ENCODE peak calls at places on chromosomes 3 and 15, in eight cellular contexts. One of them, this sample, is unnamed.

GRCh38 chr3:188090626-188091309 is 63.2 kb upstream of the LPP start:
- DNase-seq in BE2C: no peak
- DNase-seq in sigmoid colon: no peak
- DNase-seq in stomach: no peak
- DNase-seq in CD4-positive, alpha-beta memory T cell: no peak
- DNase-seq in adipocyte: no peak
- DNase-seq in cardiac muscle cell: no peak
- DNase-seq in right lobe of liver: no peak
- DNase-seq in this sample: no peak

GRCh38 chr15:26156041-26156440 is 292.9 kb upstream of the ATP10A start:
- DNase-seq in BE2C: no peak
- DNase-seq in sigmoid colon: no peak
- DNase-seq in stomach: no peak
- DNase-seq in CD4-positive, alpha-beta memory T cell: no peak
- DNase-seq in adipocyte: no peak
- DNase-seq in cardiac muscle cell: no peak
- DNase-seq in right lobe of liver: no peak
- DNase-seq in this sample: no peak

GRCh38 chr3:121916189-121916588 is 22.0 kb downstream of the SLC15A2 start:
- DNase-seq in BE2C: no peak
- DNase-seq in sigmoid colon: no peak
- DNase-seq in stomach: no peak
- DNase-seq in CD4-positive, alpha-beta memory T cell: no peak
- DNase-seq in adipocyte: no peak
- DNase-seq in cardiac muscle cell: no peak
- DNase-seq in right lobe of liver: no peak
- DNase-seq in this sample: no peak

GRCh38 chr3:474828-475227 is 278.3 kb downstream of the CHL1 start:
- DNase-seq in BE2C: no peak
- DNase-seq in sigmoid colon: no peak
- DNase-seq in stomach: no peak
- DNase-seq in CD4-positive, alpha-beta memory T cell: no peak
- DNase-seq in adipocyte: no peak
- DNase-seq in cardiac muscle cell: no peak
- DNase-seq in right lobe of liver: no peak
- DNase-seq in this sample: no peak

GRCh38 chr3:133138017-133138416 is 99.8 kb downstream of the TMEM108 start:
- DNase-seq in BE2C: no peak
- DNase-seq in sigmoid colon: no peak
- DNase-seq in stomach: no peak
- DNase-seq in CD4-positive, alpha-beta memory T cell: no peak
- DNase-seq in adipocyte: no peak
- DNase-seq in cardiac muscle cell: no peak
- DNase-seq in right lobe of liver: no peak
- DNase-seq in this sample: no peak

GRCh38 chr15:90583471-90584252 is 53.9 kb downstream of the CRTC3 start:
- DNase-seq in BE2C: no peak
- DNase-seq in sigmoid colon: no peak
- DNase-seq in stomach: no peak
- DNase-seq in CD4-positive, alpha-beta memory T cell: no peak
- DNase-seq in adipocyte: no peak
- DNase-seq in cardiac muscle cell: no peak
- DNase-seq in right lobe of liver: no peak
- DNase-seq in this sample: no peak

GRCh38 chr15:96893159-96893906 is 562.8 kb downstream of the NR2F2 start:
- DNase-seq in BE2C: no peak
- DNase-seq in sigmoid colon: no peak
- DNase-seq in stomach: peak; percentile 33
- DNase-seq in CD4-positive, alpha-beta memory T cell: no peak
- DNase-seq in adipocyte: peak; percentile 9
- DNase-seq in cardiac muscle cell: peak; percentile 17
- DNase-seq in right lobe of liver: no peak
- DNase-seq in this sample: no peak

GRCh38 chr15:101698314-101698713 is 26.0 kb downstream of the TARS3 start:
- DNase-seq in BE2C: no peak
- DNase-seq in sigmoid colon: no peak
- DNase-seq in stomach: no peak
- DNase-seq in CD4-positive, alpha-beta memory T cell: no peak
- DNase-seq in adipocyte: no peak
- DNase-seq in cardiac muscle cell: no peak
- DNase-seq in right lobe of liver: no peak
- DNase-seq in this sample: no peak

GRCh38 chr3:173045770-173046382 is 95.2 kb downstream of the SPATA16 start:
- DNase-seq in BE2C: no peak
- DNase-seq in sigmoid colon: no peak
- DNase-seq in stomach: no peak
- DNase-seq in CD4-positive, alpha-beta memory T cell: no peak
- DNase-seq in adipocyte: peak; percentile 56
- DNase-seq in cardiac muscle cell: peak; percentile 32
- DNase-seq in right lobe of liver: no peak
- DNase-seq in this sample: no peak

GRCh38 chr3:15266510-15267376 is 60.7 kb downstream of the CAPN7 start:
- DNase-seq in BE2C: no peak
- DNase-seq in sigmoid colon: no peak
- DNase-seq in stomach: no peak
- DNase-seq in CD4-positive, alpha-beta memory T cell: no peak
- DNase-seq in adipocyte: no peak
- DNase-seq in cardiac muscle cell: no peak
- DNase-seq in right lobe of liver: no peak
- DNase-seq in this sample: no peak

DNA sequence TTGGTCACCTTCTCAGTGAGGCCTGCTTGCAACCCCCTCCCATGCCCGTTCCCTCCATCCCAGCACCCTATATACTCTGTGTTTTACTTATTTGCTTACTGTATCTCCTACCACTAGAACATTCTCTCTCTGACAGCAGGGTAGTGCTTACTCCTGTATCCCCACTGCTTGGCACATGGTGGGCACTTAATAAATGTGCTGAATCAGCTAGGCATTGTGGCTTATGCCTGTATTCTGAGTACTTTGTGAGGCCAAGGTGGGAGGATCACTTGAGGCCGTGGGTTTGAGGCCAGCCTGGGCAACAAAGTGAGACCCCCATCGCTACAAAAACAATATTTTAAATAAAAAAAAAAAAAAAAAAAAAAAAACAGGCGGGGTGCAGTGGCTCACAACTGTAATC is 7.6 kb upstream of the SHISA5 start:
- DNase-seq in BE2C: no peak
- DNase-seq in sigmoid colon: no peak
- DNase-seq in stomach: no peak
- DNase-seq in CD4-positive, alpha-beta memory T cell: no peak
- DNase-seq in adipocyte: no peak
- DNase-seq in cardiac muscle cell: no peak
- DNase-seq in right lobe of liver: no peak
- DNase-seq in this sample: no peak
- H3K4me3 ChIP-seq in BE2C: no peak overlapping the region
- H3K4me3 ChIP-seq in sigmoid colon: no peak overlapping the region
- H3K4me3 ChIP-seq in stomach: no peak overlapping the region
- H3K4me3 ChIP-seq in CD4-positive, alpha-beta memory T cell: no peak overlapping the region
- H3K4me3 ChIP-seq in adipocyte: no peak overlapping the region
- H3K4me3 ChIP-seq in cardiac muscle cell: no peak overlapping the region
- H3K4me3 ChIP-seq in right lobe of liver: no peak overlapping the region
- H3K4me3 ChIP-seq in this sample: no peak overlapping the region

GRCh38 chr3:45124379-45124778 is 21.8 kb downstream of the CDCP1 start:
- DNase-seq in BE2C: no peak
- DNase-seq in sigmoid colon: no peak
- DNase-seq in stomach: no peak
- DNase-seq in CD4-positive, alpha-beta memory T cell: no peak
- DNase-seq in adipocyte: peak; percentile 72
- DNase-seq in cardiac muscle cell: peak; percentile 50
- DNase-seq in right lobe of liver: no peak
- DNase-seq in this sample: no peak
- H3K4me1 ChIP-seq in BE2C: no peaks in the 10 kb centered on the region
- H3K4me1 ChIP-seq in sigmoid colon: peaks cover 25% of the 10 kb centered on the region
- H3K4me1 ChIP-seq in stomach: peaks cover 53% of the 10 kb centered on the region
- H3K4me1 ChIP-seq in CD4-positive, alpha-beta memory T cell: no peaks in the 10 kb centered on the region
- H3K4me1 ChIP-seq in adipocyte: peaks cover 30% of the 10 kb centered on the region
- H3K4me1 ChIP-seq in cardiac muscle cell: peaks cover 38% of the 10 kb centered on the region
- H3K4me1 ChIP-seq in right lobe of liver: no peaks in the 10 kb centered on the region
- H3K4me1 ChIP-seq in this sample: peaks cover 47% of the 10 kb centered on the region

GRCh38 chr15:42457445-42458442 is 33.2 kb downstream of the ZNF106 start:
- DNase-seq in BE2C: peak; percentile 42
- DNase-seq in sigmoid colon: peak; percentile 91
- DNase-seq in stomach: peak; percentile 44
- DNase-seq in CD4-positive, alpha-beta memory T cell: no peak
- DNase-seq in adipocyte: peak; percentile 96
- DNase-seq in cardiac muscle cell: peak; percentile 98
- DNase-seq in right lobe of liver: no peak
- DNase-seq in this sample: peak; percentile 46
- H3K4me3 ChIP-seq in BE2C: no peak overlapping the region
- H3K4me3 ChIP-seq in sigmoid colon: no peak overlapping the region
- H3K4me3 ChIP-seq in stomach: peak overlapping the region; percentile 14
- H3K4me3 ChIP-seq in CD4-positive, alpha-beta memory T cell: no peak overlapping the region
- H3K4me3 ChIP-seq in adipocyte: peak overlapping the region; percentile 83
- H3K4me3 ChIP-seq in cardiac muscle cell: no peak overlapping the region
- H3K4me3 ChIP-seq in right lobe of liver: no peak overlapping the region
- H3K4me3 ChIP-seq in this sample: no peak overlapping the region

DNA sequence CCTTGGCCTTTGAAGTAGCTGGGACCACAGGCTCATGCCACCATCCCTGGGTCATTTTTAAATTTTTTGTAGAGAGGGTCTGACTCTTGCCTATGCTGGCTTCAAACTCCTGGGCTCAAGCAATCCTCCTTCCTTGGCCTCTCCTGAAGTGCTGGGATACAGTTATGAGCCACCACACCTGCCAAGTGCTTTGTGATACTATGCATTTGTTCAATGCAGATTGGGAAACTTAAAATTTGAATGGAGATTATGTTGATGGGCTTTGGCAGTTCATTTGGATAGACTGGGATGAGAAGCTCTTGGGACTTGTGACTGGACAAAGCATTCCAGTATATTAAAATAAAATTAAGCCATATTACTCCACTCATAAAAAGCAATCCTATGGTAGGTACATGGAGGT is 3.9 kb upstream of the LMLN start:
- DNase-seq in BE2C: no peak
- DNase-seq in sigmoid colon: no peak
- DNase-seq in stomach: no peak
- DNase-seq in CD4-positive, alpha-beta memory T cell: no peak
- DNase-seq in adipocyte: no peak
- DNase-seq in cardiac muscle cell: no peak
- DNase-seq in right lobe of liver: no peak
- DNase-seq in this sample: no peak
- H3K4me1 ChIP-seq in BE2C: no peaks in the 10 kb centered on the region
- H3K4me1 ChIP-seq in sigmoid colon: peaks cover 43% of the 10 kb centered on the region
- H3K4me1 ChIP-seq in stomach: peaks cover 81% of the 10 kb centered on the region
- H3K4me1 ChIP-seq in CD4-positive, alpha-beta memory T cell: peaks cover 63% of the 10 kb centered on the region
- H3K4me1 ChIP-seq in adipocyte: peaks cover 67% of the 10 kb centered on the region
- H3K4me1 ChIP-seq in cardiac muscle cell: peaks cover 27% of the 10 kb centered on the region
- H3K4me1 ChIP-seq in right lobe of liver: peaks cover 28% of the 10 kb centered on the region
- H3K4me1 ChIP-seq in this sample: peaks cover 26% of the 10 kb centered on the region

GRCh38 chr3:107265526-107265925 is 111.7 kb upstream of the CCDC54 start:
- DNase-seq in BE2C: no peak
- DNase-seq in sigmoid colon: no peak
- DNase-seq in stomach: no peak
- DNase-seq in CD4-positive, alpha-beta memory T cell: no peak
- DNase-seq in adipocyte: no peak
- DNase-seq in cardiac muscle cell: no peak
- DNase-seq in right lobe of liver: no peak
- DNase-seq in this sample: no peak

GRCh38 chr3:107264888-107265287 is 112.4 kb upstream of the CCDC54 start:
- DNase-seq in BE2C: no peak
- DNase-seq in sigmoid colon: no peak
- DNase-seq in stomach: peak; percentile 42
- DNase-seq in CD4-positive, alpha-beta memory T cell: no peak
- DNase-seq in adipocyte: no peak
- DNase-seq in cardiac muscle cell: peak; percentile 20
- DNase-seq in right lobe of liver: no peak
- DNase-seq in this sample: no peak

GRCh38 chr3:107268461-107268860 is 108.8 kb upstream of the CCDC54 start:
- DNase-seq in BE2C: no peak
- DNase-seq in sigmoid colon: no peak
- DNase-seq in stomach: no peak
- DNase-seq in CD4-positive, alpha-beta memory T cell: no peak
- DNase-seq in adipocyte: no peak
- DNase-seq in cardiac muscle cell: no peak
- DNase-seq in right lobe of liver: no peak
- DNase-seq in this sample: no peak

GRCh38 chr3:107260221-107260620 is 117.0 kb upstream of the CCDC54 start:
- DNase-seq in BE2C: no peak
- DNase-seq in sigmoid colon: no peak
- DNase-seq in stomach: no peak
- DNase-seq in CD4-positive, alpha-beta memory T cell: no peak
- DNase-seq in adipocyte: peak; percentile 72
- DNase-seq in cardiac muscle cell: no peak
- DNase-seq in right lobe of liver: no peak
- DNase-seq in this sample: no peak

GRCh38 chr3:107263269-107264021 is 113.8 kb upstream of the CCDC54 start:
- DNase-seq in BE2C: no peak
- DNase-seq in sigmoid colon: no peak
- DNase-seq in stomach: no peak
- DNase-seq in CD4-positive, alpha-beta memory T cell: no peak
- DNase-seq in adipocyte: peak; percentile 39
- DNase-seq in cardiac muscle cell: peak; percentile 71
- DNase-seq in right lobe of liver: no peak
- DNase-seq in this sample: no peak
- H3K4me3 ChIP-seq in BE2C: no peak overlapping the region
- H3K4me3 ChIP-seq in sigmoid colon: no peak overlapping the region
- H3K4me3 ChIP-seq in stomach: no peak overlapping the region
- H3K4me3 ChIP-seq in CD4-positive, alpha-beta memory T cell: no peak overlapping the region
- H3K4me3 ChIP-seq in adipocyte: peak overlapping the region; percentile 83
- H3K4me3 ChIP-seq in cardiac muscle cell: no peak overlapping the region
- H3K4me3 ChIP-seq in right lobe of liver: no peak overlapping the region
- H3K4me3 ChIP-seq in this sample: no peak overlapping the region

GRCh38 chr3:38542401-38543298 is 46.5 kb downstream of the EXOG start:
- DNase-seq in BE2C: peak; percentile 33
- DNase-seq in sigmoid colon: no peak
- DNase-seq in stomach: no peak
- DNase-seq in CD4-positive, alpha-beta memory T cell: no peak
- DNase-seq in adipocyte: no peak
- DNase-seq in cardiac muscle cell: no peak
- DNase-seq in right lobe of liver: no peak
- DNase-seq in this sample: no peak

GRCh38 chr3:38541800-38542199 is 45.7 kb downstream of the EXOG start:
- DNase-seq in BE2C: peak; percentile 62
- DNase-seq in sigmoid colon: no peak
- DNase-seq in stomach: no peak
- DNase-seq in CD4-positive, alpha-beta memory T cell: no peak
- DNase-seq in adipocyte: no peak
- DNase-seq in cardiac muscle cell: peak; percentile 48
- DNase-seq in right lobe of liver: no peak
- DNase-seq in this sample: no peak

GRCh38 chr3:38534604-38535003 is 38.5 kb downstream of the EXOG start:
- DNase-seq in BE2C: no peak
- DNase-seq in sigmoid colon: no peak
- DNase-seq in stomach: no peak
- DNase-seq in CD4-positive, alpha-beta memory T cell: no peak
- DNase-seq in adipocyte: no peak
- DNase-seq in cardiac muscle cell: no peak
- DNase-seq in right lobe of liver: no peak
- DNase-seq in this sample: no peak

GRCh38 chr3:38536686-38537085 is 40.5 kb downstream of the EXOG start:
- DNase-seq in BE2C: no peak
- DNase-seq in sigmoid colon: no peak
- DNase-seq in stomach: no peak
- DNase-seq in CD4-positive, alpha-beta memory T cell: no peak
- DNase-seq in adipocyte: no peak
- DNase-seq in cardiac muscle cell: no peak
- DNase-seq in right lobe of liver: no peak
- DNase-seq in this sample: no peak

GRCh38 chr3:38538773-38539353 is 42.7 kb downstream of the EXOG start:
- DNase-seq in BE2C: no peak
- DNase-seq in sigmoid colon: no peak
- DNase-seq in stomach: no peak
- DNase-seq in CD4-positive, alpha-beta memory T cell: no peak
- DNase-seq in adipocyte: peak; percentile 5
- DNase-seq in cardiac muscle cell: no peak
- DNase-seq in right lobe of liver: no peak
- DNase-seq in this sample: no peak
- H3K4me1 ChIP-seq in BE2C: peaks cover 9% of the 10 kb centered on the region
- H3K4me1 ChIP-seq in sigmoid colon: no peaks in the 10 kb centered on the region
- H3K4me1 ChIP-seq in stomach: no peaks in the 10 kb centered on the region
- H3K4me1 ChIP-seq in CD4-positive, alpha-beta memory T cell: no peaks in the 10 kb centered on the region
- H3K4me1 ChIP-seq in adipocyte: no peaks in the 10 kb centered on the region
- H3K4me1 ChIP-seq in cardiac muscle cell: peaks cover 2% of the 10 kb centered on the region
- H3K4me1 ChIP-seq in right lobe of liver: no peaks in the 10 kb centered on the region
- H3K4me1 ChIP-seq in this sample: no peaks in the 10 kb centered on the region

GRCh38 chr3:126912491-126913195 is 70.3 kb upstream of the PLXNA1 start:
- DNase-seq in BE2C: no peak
- DNase-seq in sigmoid colon: no peak
- DNase-seq in stomach: no peak
- DNase-seq in CD4-positive, alpha-beta memory T cell: no peak
- DNase-seq in adipocyte: no peak
- DNase-seq in cardiac muscle cell: no peak
- DNase-seq in right lobe of liver: no peak
- DNase-seq in this sample: no peak
- H3K4me3 ChIP-seq in BE2C: no peak overlapping the region
- H3K4me3 ChIP-seq in sigmoid colon: no peak overlapping the region
- H3K4me3 ChIP-seq in stomach: no peak overlapping the region
- H3K4me3 ChIP-seq in CD4-positive, alpha-beta memory T cell: no peak overlapping the region
- H3K4me3 ChIP-seq in adipocyte: no peak overlapping the region
- H3K4me3 ChIP-seq in cardiac muscle cell: no peak overlapping the region
- H3K4me3 ChIP-seq in right lobe of liver: no peak overlapping the region
- H3K4me3 ChIP-seq in this sample: no peak overlapping the region

This sample was measured in mucosa of descending colon.